ENCODE peak calls at places on chromosomes 6 and 20, in five cellular contexts. One of them, this sample, is unnamed.

GRCh38 chr6:20791932-20792331 is 257.7 kb downstream of the CDKAL1 start:
- DNase-seq in GM12878: no peak
- DNase-seq in K562: no peak
- DNase-seq in H1: no peak
- DNase-seq in HepG2: no peak
- DNase-seq in this sample: no peak

GRCh38 chr6:162403031-162403430 is 324.5 kb downstream of the PRKN start:
- DNase-seq in GM12878: no peak
- DNase-seq in K562: no peak
- DNase-seq in H1: no peak
- DNase-seq in HepG2: no peak
- DNase-seq in this sample: no peak

GRCh38 chr20:62922451-62922921 is 3.8 kb downstream of the DIDO1 start:
- DNase-seq in GM12878: no peak
- DNase-seq in K562: no peak
- DNase-seq in H1: no peak
- DNase-seq in HepG2: no peak
- DNase-seq in this sample: no peak

GRCh38 chr6:83615025-83615999 is 93.6 kb downstream of the SNAP91 start:
- DNase-seq in GM12878: no peak
- DNase-seq in K562: peak
- DNase-seq in H1: no peak
- DNase-seq in HepG2: peak
- DNase-seq in this sample: peak

GRCh38 chr20:4763776-4764525 is 42.2 kb downstream of the PRND start:
- DNase-seq in GM12878: no peak
- DNase-seq in K562: no peak
- DNase-seq in H1: no peak
- DNase-seq in HepG2: no peak
- DNase-seq in this sample: no peak

GRCh38 chr6:144845181-144845580 is 560.0 kb downstream of the UTRN start:
- DNase-seq in GM12878: no peak
- DNase-seq in K562: no peak
- DNase-seq in H1: no peak
- DNase-seq in HepG2: no peak
- DNase-seq in this sample: no peak

GRCh38 chr20:13554076-13554475 is 84.7 kb downstream of the TASP1 start:
- DNase-seq in GM12878: no peak
- DNase-seq in K562: no peak
- DNase-seq in H1: no peak
- DNase-seq in HepG2: no peak
- DNase-seq in this sample: no peak

GRCh38 chr6:114366899-114367298 is 24.1 kb upstream of the HS3ST5 start:
- DNase-seq in GM12878: no peak
- DNase-seq in K562: no peak
- DNase-seq in H1: no peak
- DNase-seq in HepG2: no peak
- DNase-seq in this sample: no peak

GRCh38 chr6:42021847-42022754 is 28.2 kb upstream of the TAF8 start:
- DNase-seq in GM12878: no peak
- DNase-seq in K562: no peak
- DNase-seq in H1: no peak
- DNase-seq in HepG2: no peak
- DNase-seq in this sample: peak

GRCh38 chr6:117264487-117265424 is 602 bp upstream of the VGLL2 start:
- DNase-seq in GM12878: no peak
- DNase-seq in K562: no peak
- DNase-seq in H1: no peak
- DNase-seq in HepG2: no peak
- DNase-seq in this sample: peak

GRCh38 chr6:89987830-89988229 is 93.6 kb downstream of the GJA10 start:
- DNase-seq in GM12878: no peak
- DNase-seq in K562: no peak
- DNase-seq in H1: no peak
- DNase-seq in HepG2: no peak
- DNase-seq in this sample: no peak

GRCh38 chr6:28816909-28817807 is 106.6 kb downstream of the TRIM27 start:
- DNase-seq in GM12878: no peak
- DNase-seq in K562: peak
- DNase-seq in H1: no peak
- DNase-seq in HepG2: peak
- DNase-seq in this sample: peak

GRCh38 chr20:47113362-47114118 is 218.9 kb downstream of the EYA2 start:
- DNase-seq in GM12878: no peak
- DNase-seq in K562: peak
- DNase-seq in H1: no peak
- DNase-seq in HepG2: peak
- DNase-seq in this sample: no peak

GRCh38 chr20:51767867-51768758 is at the start of gene ATP9A:
- DNase-seq in GM12878: no peak
- DNase-seq in K562: no peak
- DNase-seq in H1: no peak
- DNase-seq in HepG2: no peak
- DNase-seq in this sample: peak

GRCh38 chr6:78947962-78948361 is 80.6 kb downstream of the IRAK1BP1 start:
- DNase-seq in GM12878: no peak
- DNase-seq in K562: no peak
- DNase-seq in H1: no peak
- DNase-seq in HepG2: no peak
- DNase-seq in this sample: no peak

GRCh38 chr6:21648475-21649050 is 55.0 kb downstream of the SOX4 start:
- DNase-seq in GM12878: no peak
- DNase-seq in K562: no peak
- DNase-seq in H1: no peak
- DNase-seq in HepG2: no peak
- DNase-seq in this sample: no peak

GRCh38 chr6:37077459-37078296 is 72.2 kb downstream of the FGD2 start:
- DNase-seq in GM12878: no peak
- DNase-seq in K562: no peak
- DNase-seq in H1: no peak
- DNase-seq in HepG2: no peak
- DNase-seq in this sample: peak

GRCh38 chr6:122736606-122737005 is 42.9 kb upstream of the FABP7 start:
- DNase-seq in GM12878: no peak
- DNase-seq in K562: no peak
- DNase-seq in H1: no peak
- DNase-seq in HepG2: no peak
- DNase-seq in this sample: no peak

GRCh38 chr6:100088009-100088408 is 94.0 kb upstream of the MCHR2 start:
- DNase-seq in GM12878: no peak
- DNase-seq in K562: no peak
- DNase-seq in H1: no peak
- DNase-seq in HepG2: no peak
- DNase-seq in this sample: no peak

GRCh38 chr6:162833776-162834175 is 106.0 kb downstream of the PACRG start:
- DNase-seq in GM12878: no peak
- DNase-seq in K562: no peak
- DNase-seq in H1: no peak
- DNase-seq in HepG2: no peak
- DNase-seq in this sample: no peak

GRCh38 chr6:53236241-53236640 is 87.6 kb upstream of the GCM1 start:
- DNase-seq in GM12878: no peak
- DNase-seq in K562: no peak
- DNase-seq in H1: no peak
- DNase-seq in HepG2: no peak
- DNase-seq in this sample: no peak

GRCh38 chr20:46367967-46368901 is 38.2 kb downstream of the ELMO2 start:
- DNase-seq in GM12878: no peak
- DNase-seq in K562: peak
- DNase-seq in H1: no peak
- DNase-seq in HepG2: peak
- DNase-seq in this sample: no peak

GRCh38 chr20:61780066-61780465 is 285.6 kb downstream of the TAF4 start:
- DNase-seq in GM12878: no peak
- DNase-seq in K562: no peak
- DNase-seq in H1: no peak
- DNase-seq in HepG2: no peak
- DNase-seq in this sample: no peak

GRCh38 chr6:62808575-62809293 is 402.5 kb upstream of the FKBP1C start:
- DNase-seq in GM12878: no peak
- DNase-seq in K562: no peak
- DNase-seq in H1: no peak
- DNase-seq in HepG2: no peak
- DNase-seq in this sample: no peak

GRCh38 chr6:14004258-14004657 is 79.5 kb downstream of the RNF182 start:
- DNase-seq in GM12878: no peak
- DNase-seq in K562: no peak
- DNase-seq in H1: no peak
- DNase-seq in HepG2: no peak
- DNase-seq in this sample: no peak

GRCh38 chr6:45504947-45505346 is 127.2 kb upstream of the SUPT3H start:
- DNase-seq in GM12878: no peak
- DNase-seq in K562: peak
- DNase-seq in H1: no peak
- DNase-seq in HepG2: no peak
- DNase-seq in this sample: peak

GRCh38 chr6:105453968-105454367 is 51.1 kb upstream of the PREP start:
- DNase-seq in GM12878: no peak
- DNase-seq in K562: no peak
- DNase-seq in H1: no peak
- DNase-seq in HepG2: no peak
- DNase-seq in this sample: no peak

GRCh38 chr6:142369266-142369665 is 67.5 kb downstream of the ADGRG6 start:
- DNase-seq in GM12878: no peak
- DNase-seq in K562: no peak
- DNase-seq in H1: no peak
- DNase-seq in HepG2: no peak
- DNase-seq in this sample: no peak

GRCh38 chr6:142374965-142375733 is 73.3 kb downstream of the ADGRG6 start:
- DNase-seq in GM12878: no peak
- DNase-seq in K562: no peak
- DNase-seq in H1: no peak
- DNase-seq in HepG2: peak
- DNase-seq in this sample: no peak

GRCh38 chr6:142373268-142374089 is 71.7 kb downstream of the ADGRG6 start:
- DNase-seq in GM12878: no peak
- DNase-seq in K562: no peak
- DNase-seq in H1: no peak
- DNase-seq in HepG2: peak
- DNase-seq in this sample: no peak

GRCh38 chr6:142374090-142374783 is 72.4 kb downstream of the ADGRG6 start:
- DNase-seq in GM12878: no peak
- DNase-seq in K562: no peak
- DNase-seq in H1: no peak
- DNase-seq in HepG2: peak
- DNase-seq in this sample: peak

GRCh38 chr6:142372348-142372747 is 70.5 kb downstream of the ADGRG6 start:
- DNase-seq in GM12878: no peak
- DNase-seq in K562: no peak
- DNase-seq in H1: no peak
- DNase-seq in HepG2: no peak
- DNase-seq in this sample: no peak
- TF ChIP-seq CREB1 in GM12878: no peak
- TF ChIP-seq CREB1 in K562: no peak
- TF ChIP-seq CREB1 in H1: no peak
- TF ChIP-seq CREB1 in HepG2: no peak
- TF ChIP-seq CREB1 in this sample: no peak

GRCh38 chr20:59933849-59934585 is 580 bp upstream of the SYCP2 start:
- DNase-seq in GM12878: no peak
- DNase-seq in K562: peak
- DNase-seq in H1: no peak
- DNase-seq in HepG2: peak
- DNase-seq in this sample: peak
- TF ChIP-seq POLR2AphosphoS5 in GM12878: no peak
- TF ChIP-seq POLR2AphosphoS5 in K562: no peak
- TF ChIP-seq POLR2AphosphoS5 in H1: no peak
- TF ChIP-seq POLR2AphosphoS5 in HepG2: no peak
- TF ChIP-seq POLR2AphosphoS5 in this sample: no peak

DNA sequence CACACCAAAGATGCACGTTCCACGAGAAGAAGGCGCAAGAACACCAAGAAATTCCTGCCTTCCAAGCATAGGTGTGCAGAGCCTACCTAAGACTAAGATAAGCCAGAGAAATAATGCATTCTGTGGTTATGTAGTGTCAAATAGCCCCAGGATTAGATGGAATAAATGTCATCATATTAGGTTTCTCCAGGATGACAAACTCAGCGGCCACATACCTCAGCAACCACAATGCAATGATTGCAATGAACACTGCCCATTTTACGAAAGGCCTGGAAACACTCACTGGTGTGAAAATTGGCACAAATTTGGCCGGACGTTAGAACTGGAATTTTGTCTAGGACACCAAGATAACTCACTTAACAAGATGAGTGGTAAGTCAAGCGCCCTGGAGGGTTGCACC is 129.7 kb downstream of the SLC22A3 start:
- DNase-seq in GM12878: no peak
- DNase-seq in K562: no peak
- DNase-seq in H1: no peak
- DNase-seq in HepG2: no peak
- DNase-seq in this sample: no peak
- TF ChIP-seq CREB1 in GM12878: no peak
- TF ChIP-seq CREB1 in K562: no peak
- TF ChIP-seq CREB1 in H1: no peak
- TF ChIP-seq CREB1 in HepG2: no peak
- TF ChIP-seq CREB1 in this sample: no peak

GRCh38 chr6:31899215-31899614 is 1.7 kb upstream of the EHMT2 start:
- DNase-seq in GM12878: no peak
- DNase-seq in K562: no peak
- DNase-seq in H1: no peak
- DNase-seq in HepG2: no peak
- DNase-seq in this sample: no peak

GRCh38 chr6:31898200-31899011 is 908 bp upstream of the EHMT2 start:
- DNase-seq in GM12878: no peak
- DNase-seq in K562: peak
- DNase-seq in H1: no peak
- DNase-seq in HepG2: peak
- DNase-seq in this sample: peak

GRCh38 chr6:31896493-31896855 is 1.0 kb downstream of the EHMT2 start:
- DNase-seq in GM12878: no peak
- DNase-seq in K562: no peak
- DNase-seq in H1: no peak
- DNase-seq in HepG2: no peak
- DNase-seq in this sample: no peak

GRCh38 chr6:31896856-31897611 is 464 bp downstream of the EHMT2 start:
- DNase-seq in GM12878: no peak
- DNase-seq in K562: no peak
- DNase-seq in H1: no peak
- DNase-seq in HepG2: no peak
- DNase-seq in this sample: peak

DNA sequence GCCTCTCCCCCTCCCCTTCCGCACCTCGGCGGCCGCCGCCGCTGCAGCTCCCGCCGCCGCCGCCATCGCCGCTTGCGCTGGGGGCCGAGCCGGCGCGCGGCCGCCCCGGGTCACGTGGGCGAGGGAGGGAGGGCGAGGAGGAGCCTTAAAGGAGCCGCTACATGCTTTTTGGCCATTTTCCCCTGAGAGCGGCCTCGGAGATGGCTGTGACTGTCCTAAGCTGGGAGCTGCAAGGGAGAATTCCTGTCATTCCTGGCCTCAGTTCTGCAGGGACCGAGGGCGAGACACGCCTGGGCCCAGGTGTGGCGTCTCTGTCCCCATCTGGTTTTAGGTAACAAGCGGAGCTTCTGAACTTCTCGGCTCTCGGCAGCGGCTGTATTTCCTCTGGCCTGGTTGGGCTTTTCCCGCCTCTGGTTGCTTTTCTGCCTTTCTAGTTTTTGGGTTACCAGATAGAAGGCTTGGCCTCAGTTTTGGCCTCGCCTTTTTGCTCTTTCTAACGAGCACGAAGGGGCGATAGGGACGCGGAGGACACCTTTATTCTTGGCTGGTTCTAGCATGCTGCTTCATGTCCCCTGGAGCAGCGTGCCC is at the start of gene EHMT2:
- DNase-seq in GM12878: no peak
- DNase-seq in K562: peak
- DNase-seq in H1: no peak
- DNase-seq in HepG2: peak
- DNase-seq in this sample: peak
- TF ChIP-seq POLR2AphosphoS5 in GM12878: no peak
- TF ChIP-seq POLR2AphosphoS5 in K562: peak
- TF ChIP-seq POLR2AphosphoS5 in H1: peak
- TF ChIP-seq POLR2AphosphoS5 in HepG2: peak
- TF ChIP-seq POLR2AphosphoS5 in this sample: no peak